ENCODE peak calls at places on chromosomes 3 and 15, in four cellular contexts. One of them, this sample, is unnamed.

GRCh38 chr15:70528270-70528706 is 235.1 kb downstream of the UACA start:
- DNase-seq in NCI-H1092 treated with DMSO at 0.1 percent for 48 hours: peak
- DNase-seq in NCI-H460: no peak
- DNase-seq in glutamatergic neuron: no peak
- DNase-seq in this sample: no peak

GRCh38 chr3:178719036-178719635 is 182.9 kb downstream of the KCNMB2 start:
- DNase-seq in NCI-H460: no peak
- DNase-seq in glutamatergic neuron: no peak
- DNase-seq in NCI-H1092 treated with DMSO at 0.1 percent for 48 hours: no peak
- DNase-seq in this sample: no peak

GRCh38 chr3:131361464-131362421 is 19.8 kb upstream of the NUDT16 start:
- DNase-seq in NCI-H460: peak
- DNase-seq in NCI-H1092 treated with DMSO at 0.1 percent for 48 hours: no peak
- DNase-seq in glutamatergic neuron: peak
- DNase-seq in this sample: no peak

GRCh38 chr15:77870195-77871065 is 207.1 kb downstream of the TBC1D2B start:
- DNase-seq in glutamatergic neuron: peak
- DNase-seq in NCI-H460: peak
- DNase-seq in NCI-H1092 treated with DMSO at 0.1 percent for 48 hours: peak
- DNase-seq in this sample: no peak

GRCh38 chr3:99895706-99896441 is 78.2 kb downstream of the CMSS1 start:
- DNase-seq in NCI-H460: peak
- DNase-seq in glutamatergic neuron: no peak
- DNase-seq in NCI-H1092 treated with DMSO at 0.1 percent for 48 hours: no peak
- DNase-seq in this sample: peak

GRCh38 chr3:39414421-39414907 is 7.9 kb downstream of the RPSA start:
- DNase-seq in glutamatergic neuron: no peak
- DNase-seq in NCI-H460: no peak
- DNase-seq in NCI-H1092 treated with DMSO at 0.1 percent for 48 hours: no peak
- DNase-seq in this sample: no peak

GRCh38 chr3:145798691-145799550 is 362.1 kb downstream of the PLOD2 start:
- DNase-seq in NCI-H1092 treated with DMSO at 0.1 percent for 48 hours: no peak
- DNase-seq in NCI-H460: peak
- DNase-seq in glutamatergic neuron: peak
- DNase-seq in this sample: peak

GRCh38 chr3:1087066-1087555 is 5.7 kb upstream of the CNTN6 start:
- DNase-seq in glutamatergic neuron: peak
- DNase-seq in NCI-H460: peak
- DNase-seq in NCI-H1092 treated with DMSO at 0.1 percent for 48 hours: peak
- DNase-seq in this sample: no peak

GRCh38 chr3:99817047-99817436 is 620 bp upstream of the CMSS1 start:
- DNase-seq in glutamatergic neuron: peak
- DNase-seq in NCI-H460: no peak
- DNase-seq in NCI-H1092 treated with DMSO at 0.1 percent for 48 hours: no peak
- DNase-seq in this sample: no peak

GRCh38 chr3:195877767-195878423 is 30.5 kb downstream of the TNK2 start:
- DNase-seq in NCI-H460: no peak
- DNase-seq in glutamatergic neuron: no peak
- DNase-seq in NCI-H1092 treated with DMSO at 0.1 percent for 48 hours: no peak
- DNase-seq in this sample: no peak

GRCh38 chr3:47244531-47245100 is 38.0 kb downstream of the KIF9 start:
- DNase-seq in NCI-H460: no peak
- DNase-seq in NCI-H1092 treated with DMSO at 0.1 percent for 48 hours: no peak
- DNase-seq in glutamatergic neuron: no peak
- DNase-seq in this sample: no peak

GRCh38 chr3:113117511-113118302 is 93.7 kb upstream of the BOC start:
- DNase-seq in NCI-H1092 treated with DMSO at 0.1 percent for 48 hours: peak
- DNase-seq in NCI-H460: no peak
- DNase-seq in glutamatergic neuron: no peak
- DNase-seq in this sample: peak

GRCh38 chr15:59685737-59686297 is 3.3 kb downstream of the BNIP2 start:
- DNase-seq in NCI-H460: no peak
- DNase-seq in glutamatergic neuron: no peak
- DNase-seq in NCI-H1092 treated with DMSO at 0.1 percent for 48 hours: no peak
- DNase-seq in this sample: no peak

GRCh38 chr15:88586401-88587162 is 34.6 kb upstream of the AEN start:
- DNase-seq in glutamatergic neuron: no peak
- DNase-seq in NCI-H1092 treated with DMSO at 0.1 percent for 48 hours: no peak
- DNase-seq in NCI-H460: no peak
- DNase-seq in this sample: no peak

GRCh38 chr3:16103472-16103871 is 71.0 kb upstream of the GALNT15 start:
- DNase-seq in NCI-H460: no peak
- DNase-seq in glutamatergic neuron: no peak
- DNase-seq in NCI-H1092 treated with DMSO at 0.1 percent for 48 hours: no peak
- DNase-seq in this sample: no peak

GRCh38 chr3:185328324-185329004 is 34.5 kb upstream of the MAP3K13 start:
- DNase-seq in NCI-H1092 treated with DMSO at 0.1 percent for 48 hours: no peak
- DNase-seq in NCI-H460: no peak
- DNase-seq in glutamatergic neuron: no peak
- DNase-seq in this sample: no peak

GRCh38 chr15:36769110-36769509 is 189.7 kb downstream of the CDIN1 start:
- DNase-seq in NCI-H460: no peak
- DNase-seq in glutamatergic neuron: no peak
- DNase-seq in NCI-H1092 treated with DMSO at 0.1 percent for 48 hours: no peak
- DNase-seq in this sample: no peak

GRCh38 chr15:25060472-25060803 is 105.7 kb downstream of the SNRPN start:
- DNase-seq in NCI-H1092 treated with DMSO at 0.1 percent for 48 hours: no peak
- DNase-seq in NCI-H460: no peak
- DNase-seq in glutamatergic neuron: no peak
- DNase-seq in this sample: no peak

GRCh38 chr15:33424025-33424424 is 113.3 kb downstream of the RYR3 start:
- DNase-seq in NCI-H1092 treated with DMSO at 0.1 percent for 48 hours: no peak
- DNase-seq in NCI-H460: no peak
- DNase-seq in glutamatergic neuron: no peak
- DNase-seq in this sample: no peak

This sample was measured in NCI-H446 treated with DMSO at 0.1 percent for 48 hours.